ENCODE peak calls at places on chromosome 20, in ten cellular contexts. M, I, F, O, H, T, G, U, R and W are unnamed samples.

GRCh38 chr20:47345214-47345613 is 11.3 kb downstream of the ZMYND8 start:
- DNase-seq in M (no peak), R (no peak), I (no peak), O (no peak), U (no peak), H (no peak), F (no peak), G (no peak), T (no peak), W (no peak)

GRCh38 chr20:48787861-48788375 is 39.9 kb downstream of the PREX1 start:
- DNase-seq in F (no peak), U (peak; percentile 5), T (no peak), O (no peak), R (peak; percentile 33), H (no peak), G (no peak), M (no peak), I (no peak), W (no peak)

GRCh38 chr20:56998438-56998837 is 268.0 kb downstream of the BMP7 start:
- DNase-seq in T (no peak), H (no peak), M (no peak), R (no peak), O (no peak), G (no peak), F (no peak), I (no peak), U (no peak), W (no peak)

GRCh38 chr20:36482044-36482473 is 59.3 kb upstream of the MYL9 start:
- DNase-seq in I (peak; percentile 71), F (no peak), G (peak; percentile 76), U (peak; percentile 59), H (peak; percentile 92), R (no peak), T (no peak), M (no peak), O (no peak), W (no peak)

GRCh38 chr20:32524871-32525501 is 60.1 kb downstream of the NOL4L start:
- DNase-seq in H (peak; percentile 89), U (peak; percentile 96), T (no peak), O (no peak), M (no peak), R (no peak), I (peak; percentile 56), G (peak; percentile 84), F (no peak), W (peak; percentile 72)

GRCh38 chr20:25496165-25496967 is 88.9 kb downstream of the GINS1 start:
- DNase-seq in G (no peak), O (no peak), M (no peak), F (no peak), U (no peak), H (no peak), R (no peak), I (no peak), T (no peak), W (no peak)

GRCh38 chr20:25685276-25686080 is 11.2 kb downstream of the ZNF337 start:
- DNase-seq in I (no peak), U (peak; percentile 58), G (no peak), T (no peak), H (no peak), R (peak; percentile 89), M (no peak), O (no peak), F (no peak), W (no peak)

GRCh38 chr20:45813489-45813888 is 1.0 kb downstream of the UBE2C start:
- DNase-seq in F (no peak), T (no peak), R (no peak), U (no peak), H (no peak), M (no peak), I (no peak), G (no peak), O (no peak), W (no peak)

GRCh38 chr20:14963262-14963663 is 625.9 kb upstream of the FLRT3 start:
- DNase-seq in F (no peak), H (peak; percentile 18), I (no peak), O (no peak), T (no peak), G (no peak), U (peak; percentile 86), M (no peak), R (no peak), W (no peak)

GRCh38 chr20:37669062-37669772 is 24.6 kb upstream of the CTNNBL1 start:
- DNase-seq in F (no peak), R (no peak), H (peak; percentile 58), G (no peak), U (peak; percentile 63), T (no peak), I (no peak), M (no peak), O (no peak), W (no peak)

GRCh38 chr20:23823621-23824324 is 2.8 kb downstream of the CST2 start:
- DNase-seq in F (no peak), U (peak; percentile 59), T (no peak), I (no peak), O (no peak), G (no peak), M (no peak), R (no peak), H (peak; percentile 14), W (no peak)